ENCODE peak calls at places on chromosomes 3 and 15, in six cellular contexts. Q is A549, Z is HEK293T, D is HepG2, K is IMR-90, M is K562. X is an unnamed sample.

GRCh38 chr15:74889390-74889881 is 406 bp upstream of the MPI start:
- DNase-seq in M (peak; percentile 52), D (no peak), Q (no peak), Z (peak; percentile 62), K (peak; percentile 43), X (no peak)

GRCh38 chr3:4350789-4351163 is 47.6 kb downstream of the SETMAR start:
- DNase-seq in K (peak; percentile 69), Q (peak; percentile 76), M (peak; percentile 69), D (peak; percentile 53), Z (peak; percentile 60), X (peak; percentile 31)

GRCh38 chr3:101151286-101151901 is 158.2 kb upstream of the ABI3BP start:
- DNase-seq in Z (no peak), M (no peak), K (no peak), D (no peak), Q (no peak), X (no peak)

GRCh38 chr3:117524890-117525289 is 815.3 kb downstream of the TUSC7 start:
- DNase-seq in Z (no peak), K (peak; percentile 84), Q (no peak), M (no peak), D (no peak), X (no peak)

GRCh38 chr3:141235661-141236171 is 4.1 kb downstream of the PXYLP1 start:
- DNase-seq in M (no peak), K (no peak), Q (no peak), D (peak; percentile 87), Z (no peak), X (no peak)

GRCh38 chr3:50165388-50166308 is 10.5 kb downstream of the SEMA3F start:
- DNase-seq in Q (no peak), K (peak; percentile 47), Z (no peak), D (no peak), M (no peak), X (no peak)

GRCh38 chr3:145952541-145952940 is 208.4 kb downstream of the PLOD2 start:
- DNase-seq in K (peak; percentile 57), D (no peak), Q (no peak), Z (no peak), M (no peak), X (no peak)

GRCh38 chr3:196660381-196661166 is 21.1 kb downstream of the NRROS start:
- DNase-seq in Q (no peak), K (no peak), Z (no peak), D (no peak), M (no peak), X (no peak)

GRCh38 chr15:29870495-29871151 is 48.4 kb upstream of the TJP1 start:
- DNase-seq in K (no peak), Q (no peak), M (no peak), D (no peak), Z (peak; percentile 13), X (no peak)

GRCh38 chr3:46299608-46300460 is 54.1 kb upstream of the CCR2 start:
- DNase-seq in Z (no peak), M (no peak), D (no peak), Q (no peak), K (no peak), X (no peak)

GRCh38 chr3:46300461-46300789 is 53.5 kb upstream of the CCR2 start:
- DNase-seq in M (no peak), K (no peak), D (no peak), Z (no peak), Q (no peak), X (no peak)

GRCh38 chr3:46296826-46297225 is 54.6 kb downstream of the CCR3 start:
- DNase-seq in K (no peak), Q (no peak), D (no peak), M (no peak), Z (no peak), X (no peak)

GRCh38 chr3:46298871-46299607 is 54.9 kb upstream of the CCR2 start:
- DNase-seq in Z (no peak), K (no peak), Q (no peak), D (no peak), M (no peak), X (no peak)

GRCh38 chr3:46297658-46298423 is 55.6 kb downstream of the CCR3 start:
- DNase-seq in Z (no peak), K (no peak), D (no peak), Q (no peak), M (no peak), X (no peak)
- TF ChIP-seq BHLHE40 in Z (no peak), K (no peak), D (no peak), Q (no peak), M (no peak), X (no peak)

GRCh38 chr3:109081746-109082510 is 36.0 kb downstream of the MORC1 start:
- DNase-seq in K (peak; percentile 54), Q (peak; percentile 19), M (peak; percentile 13), D (peak; percentile 31), Z (peak; percentile 45), X (peak; percentile 86)
- TF ChIP-seq BHLHE40 in K (no peak), Q (no peak), M (no peak), D (no peak), Z (no peak), X (peak; percentile 25)

GRCh38 chr3:22887664-22888291 is 315.3 kb upstream of the UBE2E2 start:
- DNase-seq in M (no peak), D (no peak), K (peak; percentile 21), Z (peak; percentile 35), Q (no peak), X (no peak)
- TF ChIP-seq BHLHE40 in M (no peak), D (no peak), K (no peak), Z (no peak), Q (no peak), X (no peak)

GRCh38 chr3:116246406-116246805 is 198.9 kb downstream of the LSAMP start:
- DNase-seq in K (no peak), Q (no peak), D (no peak), M (no peak), Z (no peak), X (no peak)
- TF ChIP-seq BHLHE40 in K (no peak), Q (no peak), D (no peak), M (no peak), Z (no peak), X (no peak)

DNA sequence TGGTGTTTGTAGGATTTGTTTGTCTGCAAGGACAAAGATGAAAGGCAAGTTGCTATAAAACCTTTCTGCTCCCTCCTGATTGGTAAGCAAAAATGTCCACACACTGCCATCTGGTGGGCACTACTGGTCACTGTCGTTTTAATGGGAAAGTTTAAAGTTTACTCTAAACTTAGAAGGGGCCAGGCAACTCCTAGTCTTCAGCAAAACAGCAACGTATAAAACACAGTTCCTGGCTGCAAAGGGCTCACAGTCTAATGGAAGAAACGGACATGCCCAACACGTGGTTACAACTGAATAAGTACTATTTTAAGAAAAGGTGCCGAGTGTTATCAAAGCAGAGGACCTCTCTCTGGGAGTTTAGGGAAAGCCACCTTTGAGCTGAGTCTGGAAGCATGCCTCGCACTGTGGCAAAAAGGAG is 23.7 kb upstream of the TPRG1 start:
- DNase-seq in Z (peak; percentile 42), Q (peak; percentile 26), D (peak; percentile 52), K (peak; percentile 67), M (peak; percentile 57), X (no peak)
- TF ChIP-seq BHLHE40 in Z (no peak), Q (no peak), D (no peak), K (no peak), M (no peak), X (no peak)

DNA sequence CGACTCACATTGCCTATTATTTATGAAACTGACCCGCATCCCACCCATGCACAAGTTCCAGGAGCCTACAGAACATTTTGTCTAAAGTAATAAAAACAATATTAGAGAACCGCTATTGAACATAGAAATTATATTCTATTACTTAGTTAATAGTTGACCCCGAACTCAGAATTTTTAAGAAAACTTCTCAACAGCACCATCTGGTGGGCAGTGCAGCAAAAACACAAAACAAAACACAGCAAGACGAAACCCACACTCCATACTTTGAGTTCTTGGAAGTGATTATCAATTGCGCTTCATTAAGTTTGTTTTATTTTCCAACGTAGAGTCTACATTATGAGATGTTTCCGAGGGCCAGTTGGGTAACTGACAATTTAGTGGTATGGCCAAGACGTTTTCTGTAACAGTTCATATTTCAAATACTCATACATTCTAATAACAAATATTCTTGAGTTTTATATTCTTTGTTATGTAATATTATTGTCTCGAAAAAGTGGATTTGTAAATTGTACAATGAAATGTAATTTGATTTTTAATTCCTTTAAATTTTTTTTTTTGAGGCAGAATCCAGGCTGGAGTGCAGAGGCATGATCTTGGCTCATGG is 24.0 kb upstream of the C3orf70 start:
- DNase-seq in M (peak; percentile 35), K (peak; percentile 40), Q (peak; percentile 18), Z (peak; percentile 40), D (peak; percentile 36), X (no peak)
- TF ChIP-seq BHLHE40 in M (no peak), K (no peak), Q (no peak), Z (no peak), D (no peak), X (no peak)

GRCh38 chr3:149599236-149599635 is 58.6 kb downstream of the WWTR1 start:
- DNase-seq in M (no peak), Z (no peak), Q (no peak), D (peak; percentile 87), K (no peak), X (no peak)
- TF ChIP-seq BHLHE40 in M (no peak), Z (no peak), Q (no peak), D (no peak), K (no peak), X (no peak)